ENCODE peak calls at places on chromosomes 5 and 9, in five cellular contexts. O is left lung, L is testis, W is stomach, V is A549. N is an unnamed sample.

GRCh38 chr5:132238169-132238744 is 10.6 kb upstream of the P4HA2 start:
- DNase-seq in V (peak), O (no peak), W (peak), L (peak), N (peak)

GRCh38 chr9:72856985-72857631 is 95.7 kb downstream of the ALDH1A1 start:
- DNase-seq in O (no peak), W (peak), L (peak), V (peak), N (peak)

GRCh38 chr5:134051305-134051704 is 46.5 kb upstream of the VDAC1 start:
- DNase-seq in V (no peak), O (no peak), L (no peak), W (no peak), N (no peak)

GRCh38 chr9:130288926-130289705 is 23.6 kb downstream of the HMCN2 start:
- DNase-seq in V (no peak), L (no peak), W (no peak), O (no peak), N (no peak)

GRCh38 chr5:112930082-112930344 is 8.0 kb upstream of the REEP5 start:
- DNase-seq in V (no peak), W (no peak), L (no peak), O (no peak), N (no peak)

GRCh38 chr5:73591102-73591695 is 25.7 kb downstream of the UTP15 start:
- DNase-seq in W (no peak), V (peak), O (no peak), L (peak), N (peak)

GRCh38 chr5:175842947-175843793 is 28.2 kb upstream of the CPLX2 start:
- DNase-seq in V (peak), O (no peak), W (no peak), L (peak), N (peak)

GRCh38 chr5:179731791-179732411 is 721 bp upstream of the MAML1 start:
- DNase-seq in O (peak), L (peak), V (no peak), W (no peak), N (peak)

GRCh38 chr9:136363606-136364368 is at the start of gene DNLZ:
- DNase-seq in W (peak), V (peak), O (peak), L (peak), N (peak)

GRCh38 chr9:2876726-2877125 is 32.8 kb upstream of the PUM3 start:
- DNase-seq in L (no peak), O (no peak), V (no peak), W (no peak), N (no peak)

GRCh38 chr5:31329722-31330121 is 136.2 kb downstream of the CDH6 start:
- DNase-seq in W (no peak), O (no peak), V (no peak), L (no peak), N (peak)

DNA sequence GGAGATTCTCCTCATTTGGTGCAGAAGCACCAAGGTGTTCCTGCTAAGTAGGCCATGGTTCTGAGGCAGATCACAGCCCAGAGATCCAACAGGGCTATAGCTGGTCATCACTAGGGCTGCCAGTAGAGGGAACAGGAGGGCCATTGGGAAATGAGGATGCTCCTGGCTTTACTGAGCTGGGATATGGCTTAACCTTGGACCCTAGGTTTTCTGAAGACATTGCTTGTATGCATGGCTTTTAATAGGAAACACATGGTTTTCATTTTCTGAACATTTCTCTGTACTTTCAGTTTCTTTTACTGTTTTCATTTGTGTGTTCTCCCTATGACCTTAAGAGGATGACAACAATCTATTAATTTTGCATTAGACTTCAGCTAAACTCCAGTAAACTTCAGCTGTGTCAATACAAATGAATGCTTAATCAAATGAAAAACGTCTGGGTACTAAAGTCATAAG is at the start of gene IFNW1:
- DNase-seq in W (no peak), O (no peak), L (no peak), V (peak), N (no peak)
- TF ChIP-seq CTCF in W (no peak), O (no peak), L (no peak), V (no peak), N (peak)

GRCh38 chr5:81572201-81572600 is 178.3 kb upstream of the ACOT12 start:
- DNase-seq in L (no peak), V (no peak), O (no peak), W (no peak), N (no peak)

GRCh38 chr5:81575924-81576323 is 175.0 kb downstream of the SSBP2 start:
- DNase-seq in O (no peak), L (no peak), V (no peak), W (no peak), N (no peak)

GRCh38 chr5:81579525-81579924 is 171.4 kb downstream of the SSBP2 start:
- DNase-seq in O (no peak), V (no peak), L (no peak), W (no peak), N (no peak)

GRCh38 chr5:81577091-81577490 is 173.8 kb downstream of the SSBP2 start:
- DNase-seq in O (no peak), V (no peak), L (no peak), W (no peak), N (no peak)
- TF ChIP-seq CTCF in O (no peak), V (no peak), L (no peak), W (no peak), N (no peak)

DNA sequence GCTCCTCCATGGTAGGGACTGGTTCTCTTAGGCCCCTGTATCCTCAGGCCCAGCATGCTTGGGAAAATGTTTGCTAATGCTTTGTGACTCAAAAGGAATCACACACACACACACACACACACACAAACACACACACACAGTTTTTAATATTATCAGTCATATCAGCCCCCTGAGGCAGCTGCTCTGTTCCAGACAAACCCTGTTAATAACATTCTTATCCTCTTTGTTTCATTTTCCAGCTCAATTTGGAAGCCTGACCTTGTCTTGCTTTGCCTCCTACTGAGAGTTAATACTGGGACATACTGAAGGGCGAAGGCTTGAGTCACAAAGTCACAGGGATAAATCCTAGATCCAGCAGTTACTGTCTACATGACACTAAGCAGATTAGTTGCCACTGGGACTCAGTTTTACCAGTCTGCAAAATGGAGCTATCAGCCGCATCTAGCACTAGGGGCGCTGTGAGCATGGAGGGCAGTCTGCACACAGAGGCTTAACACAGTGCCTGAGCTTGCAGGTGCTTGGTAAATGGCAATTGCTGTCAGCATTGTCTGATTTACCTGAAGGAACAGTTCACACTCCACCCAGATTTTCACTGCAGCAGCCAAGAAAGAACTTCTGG is 37.1 kb upstream of the KCNMB1 start:
- DNase-seq in O (no peak), W (no peak), V (no peak), L (peak), N (no peak)
- TF ChIP-seq CTCF in O (no peak), W (no peak), V (no peak), L (no peak), N (no peak)

GRCh38 chr9:28363180-28363579 is 789.9 kb upstream of the C9orf72 start:
- DNase-seq in O (no peak), L (no peak), V (no peak), W (no peak), N (no peak)

GRCh38 chr9:28365736-28366135 is 792.5 kb upstream of the C9orf72 start:
- DNase-seq in O (no peak), L (no peak), V (no peak), W (no peak), N (no peak)

GRCh38 chr9:28365020-28365640 is 791.8 kb upstream of the C9orf72 start:
- DNase-seq in V (no peak), L (no peak), O (no peak), W (no peak), N (no peak)
- TF ChIP-seq CTCF in V (no peak), L (no peak), O (no peak), W (no peak), N (no peak)

GRCh38 chr5:147935032-147935431 is 28.7 kb upstream of the C5orf46 start:
- DNase-seq in V (peak), L (no peak), O (no peak), W (no peak), N (no peak)
- TF ChIP-seq CTCF in V (peak), L (no peak), O (peak), W (no peak), N (peak)

GRCh38 chr9:5425006-5425628 is 12.6 kb downstream of the PLGRKT start:
- DNase-seq in W (no peak), V (peak), O (no peak), L (no peak), N (no peak)
- TF ChIP-seq CTCF in W (peak), V (peak), O (peak), L (no peak), N (peak)